ENCODE peak calls at places on chromosomes 1 and 21, in ten cellular contexts. L, Z, M, P, F, E, V, K, B and A are unnamed samples.
A peak's percentile ranks its signal among the peaks of the same experiment; 100 is the strongest.

GRCh38 chr1:25562101-25562927 is 18.9 kb downstream of the LDLRAP1 start:
- DNase-seq in M (no peak), Z (peak; percentile 90), K (no peak), E (no peak), F (peak; percentile 23), L (no peak), V (no peak), B (peak; percentile 86), P (no peak), A (no peak)

GRCh38 chr21:14573244-14573643 is 27.1 kb upstream of the SAMSN1 start:
- DNase-seq in F (no peak), M (no peak), Z (no peak), P (no peak), K (no peak), B (no peak), L (no peak), V (no peak), E (no peak), A (no peak)

GRCh38 chr1:18949689-18950414 is 6.6 kb downstream of the IFFO2 start:
- DNase-seq in B (no peak), L (peak; percentile 50), F (no peak), M (no peak), K (no peak), P (peak; percentile 72), Z (peak; percentile 42), V (peak; percentile 56), E (no peak), A (peak; percentile 27)

GRCh38 chr21:38447611-38448010 is 50.7 kb downstream of the ERG start:
- DNase-seq in M (no peak), B (no peak), Z (no peak), E (no peak), K (no peak), F (no peak), P (no peak), V (no peak), L (no peak), A (no peak)

GRCh38 chr1:93702828-93703183 is 21.2 kb upstream of the BCAR3 start:
- DNase-seq in E (no peak), K (no peak), V (no peak), M (no peak), B (no peak), L (no peak), F (no peak), Z (no peak), P (no peak), A (no peak)

GRCh38 chr1:198663996-198664789 is 25.4 kb downstream of the PTPRC start:
- DNase-seq in B (no peak), E (no peak), K (no peak), V (no peak), P (no peak), L (no peak), Z (peak; percentile 24), F (no peak), M (no peak), A (no peak)

GRCh38 chr21:46119565-46120271 is 21.8 kb downstream of the COL6A2 start:
- DNase-seq in Z (no peak), K (no peak), P (no peak), B (peak; percentile 27), V (no peak), L (no peak), E (no peak), F (no peak), M (no peak), A (no peak)

GRCh38 chr1:11790880-11791715 is 14.7 kb downstream of the MTHFR start:
- DNase-seq in K (peak; percentile 52), P (no peak), V (peak; percentile 25), B (peak; percentile 85), E (peak; percentile 33), Z (no peak), M (no peak), F (peak; percentile 83), L (peak; percentile 90), A (no peak)

GRCh38 chr1:17276568-17276967 is 27.7 kb downstream of the PADI3 start:
- DNase-seq in K (peak; percentile 91), B (no peak), F (peak; percentile 14), E (peak; percentile 71), M (no peak), L (peak; percentile 33), Z (no peak), P (no peak), V (peak; percentile 9), A (no peak)

GRCh38 chr1:119779869-119780356 is 11.2 kb upstream of the HMGCS2 start:
- DNase-seq in K (no peak), L (no peak), P (no peak), V (peak; percentile 18), F (peak; percentile 75), M (no peak), E (no peak), B (no peak), Z (no peak), A (no peak)

GRCh38 chr1:67485046-67485811 is 55.0 kb upstream of the SERBP1 start:
- DNase-seq in P (no peak), K (no peak), Z (no peak), M (no peak), E (no peak), V (peak; percentile 9), L (peak; percentile 6), F (no peak), B (no peak), A (no peak)

GRCh38 chr1:178057131-178057765 is 36.7 kb upstream of the RASAL2 start:
- DNase-seq in K (no peak), L (peak; percentile 25), Z (no peak), B (no peak), F (no peak), E (no peak), M (no peak), V (no peak), P (peak; percentile 51), A (no peak)

GRCh38 chr1:151822404-151822803 is 9.2 kb downstream of the RORC start:
- DNase-seq in F (no peak), P (no peak), M (no peak), L (no peak), K (no peak), E (no peak), B (no peak), Z (peak; percentile 78), V (no peak), A (no peak)

GRCh38 chr21:39911286-39911685 is 44.0 kb downstream of the PCP4 start:
- DNase-seq in B (no peak), M (no peak), Z (no peak), P (peak; percentile 60), L (no peak), E (peak; percentile 2), F (no peak), V (no peak), K (no peak), A (no peak)

GRCh38 chr1:19636065-19636464 is 8.0 kb upstream of the NBL1 start:
- DNase-seq in K (no peak), M (no peak), V (no peak), F (no peak), E (no peak), L (no peak), B (no peak), Z (no peak), P (no peak), A (no peak)

GRCh38 chr1:6585081-6585722 is 5.4 kb downstream of the ZBTB48 start:
- DNase-seq in P (no peak), F (no peak), L (no peak), E (no peak), Z (no peak), K (no peak), V (no peak), B (no peak), M (no peak), A (no peak)

GRCh38 chr1:6586404-6586816 is 6.6 kb downstream of the ZBTB48 start:
- DNase-seq in K (no peak), M (no peak), Z (no peak), P (no peak), F (no peak), B (no peak), E (no peak), V (no peak), L (no peak), A (no peak)

GRCh38 chr1:6585841-6586240 is 6.0 kb downstream of the ZBTB48 start:
- DNase-seq in P (no peak), F (no peak), L (no peak), K (no peak), E (no peak), B (no peak), M (no peak), Z (no peak), V (no peak), A (no peak)

GRCh38 chr1:6582370-6582769 is 2.6 kb downstream of the ZBTB48 start:
- DNase-seq in B (peak; percentile 78), K (no peak), E (no peak), L (no peak), F (no peak), P (no peak), V (no peak), M (no peak), Z (no peak), A (no peak)

GRCh38 chr1:6584126-6585080 is 4.6 kb downstream of the ZBTB48 start:
- DNase-seq in K (no peak), P (peak; percentile 69), M (no peak), B (no peak), L (no peak), F (no peak), Z (no peak), E (no peak), V (no peak), A (no peak)
- TF ChIP-seq CTCF in K (no peak), P (no peak), M (peak; percentile 20), B (no peak), L (no peak), F (no peak), Z (no peak), E (no peak), V (peak; percentile 64), A (peak; percentile 47)

GRCh38 chr1:108692724-108693655 is 880 bp downstream of the PRPF38B start:
- DNase-seq in K (peak; percentile 53), L (peak; percentile 75), P (peak; percentile 64), F (peak; percentile 42), B (peak; percentile 70), V (peak; percentile 64), Z (peak; percentile 84), E (peak; percentile 27), M (no peak), A (no peak)
- TF ChIP-seq CTCF in K (peak; percentile 12), L (peak; percentile 25), P (peak; percentile 16), F (peak; percentile 10), B (no peak), V (peak; percentile 51), Z (peak; percentile 17), E (peak; percentile 11), M (peak; percentile 24), A (peak; percentile 48)

DNA sequence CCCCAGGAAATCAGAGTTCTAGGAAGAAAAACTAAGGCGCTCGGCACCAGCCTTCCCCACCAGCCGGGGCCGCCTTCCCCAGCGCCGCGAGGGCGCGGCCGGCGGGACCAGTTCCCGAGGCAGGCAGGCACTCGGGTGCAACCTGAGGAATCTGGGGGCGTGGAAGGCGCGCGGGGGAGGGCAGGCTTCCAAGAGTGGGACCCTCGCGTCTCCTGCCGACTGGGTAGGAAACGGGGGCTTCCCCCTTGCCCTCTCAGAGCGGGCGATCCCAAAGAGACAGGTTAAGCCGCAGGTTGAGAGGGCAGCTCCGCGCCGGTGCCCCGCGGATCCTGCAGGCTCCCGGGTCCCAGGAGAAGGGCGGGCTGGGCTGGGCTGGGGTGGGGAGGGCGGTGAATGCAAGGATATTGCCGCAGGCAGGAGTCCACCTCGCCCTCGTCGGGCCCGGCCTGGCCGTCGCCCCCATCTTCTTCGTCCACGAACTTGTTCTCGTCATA is 424 bp downstream of the ARPC5 start:
- DNase-seq in Z (peak; percentile 29), K (no peak), V (no peak), F (no peak), B (peak; percentile 79), E (peak; percentile 30), L (no peak), M (no peak), P (peak; percentile 54), A (peak; percentile 23)
- TF ChIP-seq CTCF in Z (no peak), K (no peak), V (no peak), F (peak; percentile 1), B (no peak), E (no peak), L (no peak), M (no peak), P (no peak), A (no peak)

GRCh38 chr1:58035523-58035922 is 511.0 kb downstream of the OMA1 start:
- DNase-seq in F (no peak), V (no peak), P (peak; percentile 77), E (no peak), K (peak; percentile 3), M (no peak), Z (no peak), B (no peak), L (no peak), A (no peak)
- TF ChIP-seq CTCF in F (no peak), V (peak; percentile 20), P (peak; percentile 73), E (no peak), K (no peak), M (peak; percentile 48), Z (no peak), B (no peak), L (no peak), A (peak; percentile 32)